ENCODE peak calls at places on chromosome 7, in eight cellular contexts. K is stimulated activated CD4-positive, alpha-beta T cell treated with anti-CD3 and anti-CD28 coated beads, Interleukin-2, amount 100 ng/mL, for 48 hours; G is fibroblast of lung; R is CD8-positive, alpha-beta memory T cell; M is HS-5; J is dorsolateral prefrontal cortex; T is mucosa of gallbladder; E is C1 segment of cervical spinal cord. N is an unnamed sample.

GRCh38 chr7:74598558-74598957 is 59.0 kb upstream of the GTF2I start:
- DNase-seq in K (no peak), G (peak; percentile 65), R (no peak), M (peak; percentile 57), J (no peak), T (no peak), E (no peak), N (no peak)

GRCh38 chr7:131011976-131012375 is 278.0 kb upstream of the KLF14 start:
- DNase-seq in K (no peak), G (peak; percentile 93), R (peak; percentile 58), M (peak; percentile 55), J (no peak), T (no peak), E (no peak), N (no peak)

GRCh38 chr7:130476287-130477001 is 15.4 kb upstream of the MEST start:
- DNase-seq in K (no peak), G (no peak), R (no peak), M (no peak), J (no peak), T (no peak), E (no peak), N (no peak)

GRCh38 chr7:44727346-44728262 is 21.0 kb upstream of the ZMIZ2 start:
- DNase-seq in K (no peak), G (peak; percentile 81), R (no peak), M (peak; percentile 89), J (no peak), T (no peak), E (no peak), N (no peak)

GRCh38 chr7:41984888-41985287 is 252.1 kb downstream of the GLI3 start:
- DNase-seq in K (no peak), G (peak; percentile 73), R (no peak), M (no peak), J (no peak), T (no peak), E (no peak), N (no peak)

GRCh38 chr7:30994206-30995100 is 30.7 kb downstream of the GHRHR start:
- DNase-seq in K (no peak), G (no peak), R (no peak), M (no peak), J (no peak), T (no peak), E (no peak), N (no peak)

GRCh38 chr7:77933394-77933793 is 134.8 kb downstream of the PHTF2 start:
- DNase-seq in K (no peak), G (peak; percentile 21), R (no peak), M (no peak), J (no peak), T (no peak), E (no peak), N (no peak)

GRCh38 chr7:133941496-133941895 is 185.6 kb upstream of the LRGUK start:
- DNase-seq in K (no peak), G (peak; percentile 21), R (no peak), M (no peak), J (no peak), T (no peak), E (no peak), N (no peak)

GRCh38 chr7:8751557-8752231 is 318.3 kb downstream of the NXPH1 start:
- DNase-seq in K (no peak), G (no peak), R (no peak), M (no peak), J (no peak), T (no peak), E (no peak), N (no peak)

GRCh38 chr7:131249003-131249402 is 78.7 kb upstream of the MKLN1 start:
- DNase-seq in K (no peak), G (peak; percentile 98), R (no peak), M (peak; percentile 80), J (peak; percentile 50), T (peak; percentile 46), E (no peak), N (no peak)

GRCh38 chr7:4246536-4246935 is 435.6 kb upstream of the FOXK1 start:
- DNase-seq in K (no peak), G (no peak), R (no peak), M (no peak), J (no peak), T (no peak), E (no peak), N (no peak)

GRCh38 chr7:128121731-128122576 is 90.7 kb upstream of the LRRC4 start:
- DNase-seq in K (no peak), G (no peak), R (no peak), M (no peak), J (no peak), T (no peak), E (no peak), N (no peak)

GRCh38 chr7:68107968-68108367 is 1111.3 kb downstream of the TYW1 start:
- DNase-seq in K (no peak), G (no peak), R (no peak), M (no peak), J (no peak), T (no peak), E (no peak), N (no peak)

GRCh38 chr7:80876894-80877414 is 41.9 kb downstream of the SEMA3C start:
- DNase-seq in K (no peak), G (peak; percentile 27), R (no peak), M (peak; percentile 49), J (no peak), T (no peak), E (no peak), N (no peak)

GRCh38 chr7:143499246-143499645 is 21.6 kb downstream of the TAS2R41 start:
- DNase-seq in K (no peak), G (no peak), R (no peak), M (no peak), J (no peak), T (no peak), E (no peak), N (no peak)